ENCODE peak calls at places on chromosomes 11 and 22, in six cellular contexts. B is right cardiac atrium, U is kidney, S is HepG2, T is GM23338, Z is PC-3. D is an unnamed sample. For H3K4me1, the result is how much of the 10 kb centered on the place peaks cover.

GRCh38 chr11:77087723-77088225 is 14.9 kb upstream of the OMP start:
- DNase-seq in T (no peak), B (peak), S (no peak), U (peak), Z (no peak), D (no peak)

GRCh38 chr11:453564-453963 is 3.5 kb downstream of the PTDSS2 start:
- DNase-seq in B (peak), T (no peak), U (peak), S (no peak), Z (no peak), D (no peak)

GRCh38 chr11:13939952-13940610 is 22.4 kb upstream of the SPON1 start:
- DNase-seq in Z (peak), U (no peak), B (no peak), T (no peak), S (no peak), D (no peak)

GRCh38 chr11:7599209-7599608 is 74.1 kb downstream of the CYB5R2 start:
- DNase-seq in Z (no peak), U (no peak), S (no peak), B (no peak), T (no peak), D (no peak)

GRCh38 chr22:46044718-46045458 is 67.9 kb upstream of the WNT7B start:
- DNase-seq in Z (no peak), S (no peak), B (peak), U (peak), T (peak), D (peak)

GRCh38 chr11:75784506-75784905 is 15.9 kb downstream of the DGAT2 start:
- DNase-seq in Z (no peak), U (peak), T (no peak), S (no peak), B (no peak), D (no peak)

GRCh38 chr22:19291580-19292261 is at the start of gene CLTCL1:
- DNase-seq in Z (peak), S (peak), B (peak), T (peak), U (peak), D (peak)

GRCh38 chr22:49398646-49399045 is 429.0 kb downstream of the BRD1 start:
- DNase-seq in T (no peak), Z (no peak), B (no peak), U (peak), S (no peak), D (no peak)

GRCh38 chr11:134266841-134267251 is 9.3 kb upstream of the GLB1L3 start:
- DNase-seq in T (peak), S (no peak), Z (peak), U (no peak), B (no peak), D (no peak)

DNA sequence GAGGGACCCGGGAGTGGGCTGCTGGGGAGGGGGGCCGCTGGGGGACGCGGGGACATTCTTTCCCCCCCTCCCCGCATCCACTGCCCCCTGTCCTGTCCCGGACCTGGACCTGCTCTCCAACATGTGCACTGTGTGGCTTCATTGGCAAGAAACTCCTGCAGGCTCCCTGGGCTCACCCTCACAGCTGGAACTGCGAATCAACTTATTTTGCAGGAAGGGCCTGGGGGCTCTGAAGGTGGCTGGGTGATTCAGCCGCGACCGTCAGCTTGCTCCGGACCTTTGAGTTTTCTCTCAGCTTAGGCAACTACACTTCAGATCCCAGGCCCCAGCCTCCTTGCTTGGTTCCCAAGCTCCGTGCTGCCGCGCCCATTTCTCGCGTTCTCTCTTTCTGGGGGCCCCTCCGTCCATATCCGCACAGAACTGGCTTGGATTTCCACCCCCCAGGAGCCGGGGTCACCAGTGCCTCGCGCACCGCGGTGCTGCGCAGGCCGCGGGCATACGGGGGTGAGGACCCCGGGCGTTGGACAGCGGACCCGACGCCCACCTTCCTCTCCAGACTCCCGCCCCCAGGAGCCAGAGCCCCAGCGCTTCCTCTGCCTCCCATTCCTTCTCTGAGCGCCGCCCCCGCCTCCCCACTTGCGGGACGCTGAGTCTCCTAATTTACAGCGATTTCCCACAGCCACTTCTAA is 475 bp upstream of the AHNAK start:
- DNase-seq in U (peak), B (peak), S (no peak), T (peak), Z (peak), D (no peak)
- H3K4me1 ChIP-seq in U (under half), B (under half), S (half or more), T (under half), Z (half or more), D (half or more)

DNA sequence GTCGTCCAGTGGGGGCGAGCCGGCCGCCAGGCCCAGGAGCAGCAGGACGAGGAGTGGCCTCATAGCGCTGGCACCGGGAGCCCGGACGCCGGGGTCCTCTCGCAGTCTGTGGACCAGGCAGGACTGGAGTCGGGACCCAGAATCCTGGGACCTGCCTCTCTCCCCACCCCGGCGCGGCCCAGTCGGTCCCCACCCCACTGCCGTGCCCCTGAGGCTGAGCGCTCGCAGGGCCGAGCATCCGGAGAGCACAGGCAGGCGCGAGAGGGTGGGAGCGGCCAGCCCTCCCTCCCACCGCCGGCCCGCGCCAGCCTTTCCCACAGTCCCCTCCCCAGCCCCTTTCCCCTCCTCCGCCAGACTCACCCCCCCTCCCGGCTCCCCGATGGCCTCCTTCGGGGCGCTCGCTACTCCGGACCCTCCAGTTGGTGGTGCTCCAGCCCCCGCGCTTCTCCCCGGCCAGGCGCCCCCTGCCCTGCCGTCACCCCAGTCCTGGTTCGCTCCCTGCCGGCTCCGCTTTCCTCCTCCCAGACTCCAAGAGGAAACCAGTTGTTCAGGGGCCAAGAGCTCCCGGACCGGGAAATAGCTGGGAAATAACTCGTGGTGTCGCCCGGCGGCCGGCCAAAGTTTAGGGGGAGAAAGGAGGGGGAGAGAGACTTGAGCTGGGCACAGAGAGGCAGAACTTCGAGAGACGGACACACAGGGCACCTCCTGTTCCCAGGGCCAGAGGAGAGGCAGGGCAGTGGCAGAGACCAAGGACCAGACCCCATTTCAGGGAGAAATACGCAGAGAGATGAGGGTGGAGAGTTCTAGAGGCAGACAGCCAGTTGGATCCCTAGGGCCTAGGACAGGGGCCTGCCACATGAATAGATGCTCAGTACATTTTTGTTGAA is at the start of gene C1QTNF5:
- DNase-seq in Z (no peak), S (no peak), T (peak), U (peak), B (peak), D (peak)
- H3K27ac ChIP-seq in Z (no peak), S (no peak), T (no peak), U (peak), B (peak), D (peak)

GRCh38 chr22:36097880-36098279 is 62.7 kb downstream of the APOL3 start:
- DNase-seq in B (no peak), S (no peak), Z (no peak), U (peak), T (no peak), D (no peak)
- H3K4me1 ChIP-seq in B (under half), S (under half), Z (under half), U (under half), T (under half), D (under half)

GRCh38 chr11:46846510-46846830 is 390 bp upstream of the CKAP5 start:
- DNase-seq in Z (no peak), T (no peak), S (no peak), B (no peak), U (no peak), D (no peak)
- H3K27ac ChIP-seq in Z (no peak), T (no peak), S (no peak), B (no peak), U (no peak), D (no peak)

GRCh38 chr22:31288496-31289235 is 3.6 kb downstream of the PIK3IP1 start:
- DNase-seq in U (no peak), Z (no peak), T (no peak), B (no peak), S (no peak), D (no peak)
- H3K4me1 ChIP-seq in U (under half), Z (under half), T (under half), B (under half), S (half or more), D (under half)